ENCODE peak calls at places on chromosomes 3 and 15, in four cellular contexts. W is stimulated activated CD8-positive, alpha-beta memory T cell treated with anti-CD3 and anti-CD28 coated beads, Interleukin-7, amount 100 ng/mL, for 1 hour; R is heart right ventricle; S is activated CD4-positive, alpha-beta T cell treated with anti-CD3 and anti-CD28 coated beads for 36 hours. Z is an unnamed sample.

GRCh38 chr3:73055583-73056364 is 5.7 kb upstream of the EBLN2 start:
- DNase-seq in W (no peak), S (no peak), R (no peak), Z (no peak)

GRCh38 chr3:146968204-146968651 is 363.1 kb upstream of the PLSCR5 start:
- DNase-seq in W (no peak), R (no peak), S (no peak), Z (no peak)

GRCh38 chr3:79052054-79052681 is 715.6 kb downstream of the ROBO1 start:
- DNase-seq in W (no peak), R (no peak), S (peak), Z (no peak)

GRCh38 chr3:114206342-114206741 is 27.5 kb upstream of the DRD3 start:
- DNase-seq in R (no peak), S (no peak), W (no peak), Z (no peak)

GRCh38 chr15:61131598-61131954 is 97.5 kb downstream of the RORA start:
- DNase-seq in W (no peak), S (no peak), R (no peak), Z (no peak)

GRCh38 chr15:27438403-27439375 is 467.7 kb downstream of the GABRG3 start:
- DNase-seq in R (no peak), W (no peak), S (no peak), Z (no peak)

GRCh38 chr15:43901485-43901884 is 74.7 kb downstream of the WDR76 start:
- DNase-seq in S (no peak), W (no peak), R (no peak), Z (no peak)

GRCh38 chr15:73052679-73053397 is 575 bp downstream of the NEO1 start:
- DNase-seq in W (no peak), S (peak), R (peak), Z (no peak)

GRCh38 chr15:71089801-71090200 is 25.5 kb upstream of the THSD4 start:
- DNase-seq in W (no peak), R (no peak), S (no peak), Z (no peak)

GRCh38 chr3:140570602-140571001 is 107.3 kb upstream of the TRIM42 start:
- DNase-seq in S (no peak), W (no peak), R (no peak), Z (no peak)

GRCh38 chr3:5198986-5199731 is 11.7 kb downstream of the EDEM1 start:
- DNase-seq in W (no peak), S (peak), R (no peak), Z (no peak)

GRCh38 chr15:100759698-100760356 is 119.8 kb upstream of the ALDH1A3 start:
- DNase-seq in R (no peak), W (no peak), S (no peak), Z (no peak)

GRCh38 chr15:45179221-45179985 is 8.4 kb downstream of the SHF start:
- DNase-seq in W (no peak), S (peak), R (no peak), Z (no peak)

GRCh38 chr15:45333550-45333949 is 44.8 kb downstream of the GATM start:
- DNase-seq in S (no peak), R (peak), W (no peak), Z (no peak)

GRCh38 chr3:123861081-123861836 is 22.9 kb downstream of the MYLK start:
- DNase-seq in S (no peak), W (no peak), R (no peak), Z (no peak)

GRCh38 chr15:57019496-57020160 is 101.2 kb downstream of the TCF12 start:
- DNase-seq in W (no peak), R (no peak), S (no peak), Z (no peak)

GRCh38 chr15:74422723-74423442 is 10.9 kb downstream of the SEMA7A start:
- DNase-seq in R (no peak), S (no peak), W (no peak), Z (peak)

GRCh38 chr15:101167366-101167790 is 84.5 kb downstream of the CHSY1 start:
- DNase-seq in W (no peak), R (no peak), S (no peak), Z (no peak)

GRCh38 chr3:63795438-63795837 is 23.7 kb upstream of the C3orf49 start:
- DNase-seq in W (no peak), R (no peak), S (no peak), Z (no peak)

GRCh38 chr3:121545049-121545563 is 682 bp downstream of the POLQ start:
- DNase-seq in W (no peak), S (peak), R (no peak), Z (no peak)

GRCh38 chr3:110165344-110165743 is 828.0 kb upstream of the DPPA4 start:
- DNase-seq in S (no peak), W (no peak), R (no peak), Z (no peak)

GRCh38 chr15:95300958-95301357 is 1029.5 kb upstream of the NR2F2 start:
- DNase-seq in S (no peak), R (no peak), W (no peak), Z (no peak)

GRCh38 chr3:136332776-136333175 is 82.6 kb downstream of the PCCB start:
- DNase-seq in S (no peak), W (no peak), R (no peak), Z (no peak)

GRCh38 chr3:171943262-171944108 is 95.9 kb upstream of the FNDC3B start:
- DNase-seq in S (no peak), R (no peak), W (no peak), Z (no peak)

GRCh38 chr3:24387493-24387892 is 107.2 kb downstream of the THRB start:
- DNase-seq in S (no peak), R (no peak), W (no peak), Z (no peak)

GRCh38 chr3:18246336-18247060 is 178.6 kb downstream of the SATB1 start:
- DNase-seq in R (no peak), S (no peak), W (no peak), Z (no peak)

GRCh38 chr3:139937674-139938279 is 2.8 kb downstream of the CLSTN2 start:
- DNase-seq in R (peak), W (no peak), S (peak), Z (no peak)

GRCh38 chr15:44307712-44308111 is 19.2 kb downstream of the GOLM2 start:
- DNase-seq in W (no peak), S (no peak), R (no peak), Z (no peak)

GRCh38 chr3:124829175-124829818 is 57.9 kb downstream of the ITGB5 start:
- DNase-seq in W (no peak), S (no peak), R (peak), Z (no peak)

GRCh38 chr15:42057744-42058646 is 36.4 kb downstream of the PLA2G4D start:
- DNase-seq in R (no peak), S (no peak), W (no peak), Z (no peak)

GRCh38 chr3:29430558-29430971 is 149.7 kb downstream of the RBMS3 start:
- DNase-seq in W (no peak), R (no peak), S (no peak), Z (no peak)

GRCh38 chr3:135125171-135125801 is 330.2 kb downstream of the EPHB1 start:
- DNase-seq in R (no peak), S (peak), W (no peak), Z (no peak)

GRCh38 chr3:195306359-195306758 is 35.4 kb upstream of the XXYLT1 start:
- DNase-seq in W (no peak), S (no peak), R (no peak), Z (no peak)

GRCh38 chr15:39287322-39288195 is 293.3 kb upstream of the THBS1 start:
- DNase-seq in S (no peak), W (no peak), R (no peak), Z (no peak)

GRCh38 chr15:38028869-38029268 is 94.4 kb downstream of the TMCO5A start:
- DNase-seq in W (no peak), S (no peak), R (no peak), Z (no peak)